ENCODE peak calls at places on chromosomes 2 and 18, in six cellular contexts. One of them, this sample, is unnamed.

GRCh38 chr2:10276481-10277292 is 26.0 kb upstream of the HPCAL1 start:
- DNase-seq in right cardiac atrium: no peak
- DNase-seq in RWPE2: no peak
- DNase-seq in breast epithelium: no peak
- DNase-seq in hepatocyte: no peak
- DNase-seq in pancreas: no peak
- DNase-seq in this sample: peak; percentile 56

GRCh38 chr2:220966636-220967035 is 605.5 kb downstream of the EPHA4 start:
- DNase-seq in right cardiac atrium: no peak
- DNase-seq in RWPE2: no peak
- DNase-seq in breast epithelium: no peak
- DNase-seq in hepatocyte: no peak
- DNase-seq in pancreas: no peak
- DNase-seq in this sample: no peak

GRCh38 chr2:190545756-190546385 is 11.3 kb upstream of the NEMP2 start:
- DNase-seq in right cardiac atrium: no peak
- DNase-seq in RWPE2: no peak
- DNase-seq in breast epithelium: no peak
- DNase-seq in hepatocyte: no peak
- DNase-seq in pancreas: no peak
- DNase-seq in this sample: no peak

GRCh38 chr2:120347387-120348010 is 1.6 kb downstream of the INHBB start:
- DNase-seq in right cardiac atrium: no peak
- DNase-seq in RWPE2: no peak
- DNase-seq in breast epithelium: no peak
- DNase-seq in hepatocyte: peak; percentile 59
- DNase-seq in pancreas: no peak
- DNase-seq in this sample: no peak

GRCh38 chr2:180980943-180981898 is 816 bp downstream of the UBE2E3 start:
- DNase-seq in right cardiac atrium: peak; percentile 29
- DNase-seq in RWPE2: no peak
- DNase-seq in breast epithelium: no peak
- DNase-seq in hepatocyte: peak; percentile 73
- DNase-seq in pancreas: peak; percentile 20
- DNase-seq in this sample: peak; percentile 64

GRCh38 chr2:72605836-72606442 is 219.9 kb downstream of the EXOC6B start:
- DNase-seq in right cardiac atrium: no peak
- DNase-seq in RWPE2: no peak
- DNase-seq in breast epithelium: no peak
- DNase-seq in hepatocyte: peak; percentile 25
- DNase-seq in pancreas: no peak
- DNase-seq in this sample: no peak

GRCh38 chr2:134539946-134540345 is 178.9 kb downstream of the TMEM163 start:
- DNase-seq in right cardiac atrium: no peak
- DNase-seq in RWPE2: no peak
- DNase-seq in breast epithelium: no peak
- DNase-seq in hepatocyte: no peak
- DNase-seq in pancreas: no peak
- DNase-seq in this sample: no peak

GRCh38 chr18:23538870-23539269 is 35.6 kb downstream of the RMC1 start:
- DNase-seq in right cardiac atrium: no peak
- DNase-seq in RWPE2: no peak
- DNase-seq in breast epithelium: no peak
- DNase-seq in hepatocyte: no peak
- DNase-seq in pancreas: no peak
- DNase-seq in this sample: no peak

GRCh38 chr18:50563376-50563775 is 3.5 kb downstream of the MAPK4 start:
- DNase-seq in right cardiac atrium: no peak
- DNase-seq in RWPE2: no peak
- DNase-seq in breast epithelium: no peak
- DNase-seq in hepatocyte: no peak
- DNase-seq in pancreas: no peak
- DNase-seq in this sample: no peak

GRCh38 chr2:180753809-180754761 is 226.3 kb upstream of the UBE2E3 start:
- DNase-seq in right cardiac atrium: no peak
- DNase-seq in RWPE2: no peak
- DNase-seq in breast epithelium: no peak
- DNase-seq in hepatocyte: no peak
- DNase-seq in pancreas: no peak
- DNase-seq in this sample: no peak

GRCh38 chr2:73730810-73731209 is 6.3 kb downstream of the TPRKB start:
- DNase-seq in right cardiac atrium: no peak
- DNase-seq in RWPE2: no peak
- DNase-seq in breast epithelium: no peak
- DNase-seq in hepatocyte: no peak
- DNase-seq in pancreas: no peak
- DNase-seq in this sample: no peak

GRCh38 chr2:66562337-66562685 is 127.4 kb downstream of the MEIS1 start:
- DNase-seq in right cardiac atrium: no peak
- DNase-seq in RWPE2: no peak
- DNase-seq in breast epithelium: no peak
- DNase-seq in hepatocyte: no peak
- DNase-seq in pancreas: no peak
- DNase-seq in this sample: no peak

GRCh38 chr2:165016772-165017411 is 61.6 kb upstream of the SLC38A11 start:
- DNase-seq in right cardiac atrium: no peak
- DNase-seq in RWPE2: no peak
- DNase-seq in breast epithelium: peak; percentile 31
- DNase-seq in hepatocyte: peak; percentile 75
- DNase-seq in pancreas: no peak
- DNase-seq in this sample: no peak

GRCh38 chr2:43018179-43019024 is 208.0 kb downstream of the ZFP36L2 start:
- DNase-seq in right cardiac atrium: peak; percentile 90
- DNase-seq in RWPE2: no peak
- DNase-seq in breast epithelium: peak; percentile 90
- DNase-seq in hepatocyte: peak; percentile 75
- DNase-seq in pancreas: peak; percentile 63
- DNase-seq in this sample: peak; percentile 95

GRCh38 chr2:239677455-239678185 is 276.8 kb upstream of the HDAC4 start:
- DNase-seq in right cardiac atrium: no peak
- DNase-seq in RWPE2: no peak
- DNase-seq in breast epithelium: no peak
- DNase-seq in hepatocyte: no peak
- DNase-seq in pancreas: no peak
- DNase-seq in this sample: peak; percentile 59

GRCh38 chr2:149703281-149703680 is 115.7 kb upstream of the MMADHC start:
- DNase-seq in right cardiac atrium: no peak
- DNase-seq in RWPE2: no peak
- DNase-seq in breast epithelium: no peak
- DNase-seq in hepatocyte: no peak
- DNase-seq in pancreas: no peak
- DNase-seq in this sample: no peak

GRCh38 chr2:168798888-168799410 is 3.5 kb upstream of the NOSTRIN start:
- DNase-seq in right cardiac atrium: no peak
- DNase-seq in RWPE2: no peak
- DNase-seq in breast epithelium: no peak
- DNase-seq in hepatocyte: peak; percentile 23
- DNase-seq in pancreas: no peak
- DNase-seq in this sample: no peak

GRCh38 chr2:67526283-67526682 is 129.2 kb downstream of the ETAA1 start:
- DNase-seq in right cardiac atrium: no peak
- DNase-seq in RWPE2: no peak
- DNase-seq in breast epithelium: no peak
- DNase-seq in hepatocyte: no peak
- DNase-seq in pancreas: no peak
- DNase-seq in this sample: no peak

GRCh38 chr2:239927424-239927981 is 97.6 kb downstream of the NDUFA10 start:
- DNase-seq in right cardiac atrium: no peak
- DNase-seq in RWPE2: peak; percentile 84
- DNase-seq in breast epithelium: no peak
- DNase-seq in hepatocyte: peak; percentile 40
- DNase-seq in pancreas: no peak
- DNase-seq in this sample: peak; percentile 68

DNA sequence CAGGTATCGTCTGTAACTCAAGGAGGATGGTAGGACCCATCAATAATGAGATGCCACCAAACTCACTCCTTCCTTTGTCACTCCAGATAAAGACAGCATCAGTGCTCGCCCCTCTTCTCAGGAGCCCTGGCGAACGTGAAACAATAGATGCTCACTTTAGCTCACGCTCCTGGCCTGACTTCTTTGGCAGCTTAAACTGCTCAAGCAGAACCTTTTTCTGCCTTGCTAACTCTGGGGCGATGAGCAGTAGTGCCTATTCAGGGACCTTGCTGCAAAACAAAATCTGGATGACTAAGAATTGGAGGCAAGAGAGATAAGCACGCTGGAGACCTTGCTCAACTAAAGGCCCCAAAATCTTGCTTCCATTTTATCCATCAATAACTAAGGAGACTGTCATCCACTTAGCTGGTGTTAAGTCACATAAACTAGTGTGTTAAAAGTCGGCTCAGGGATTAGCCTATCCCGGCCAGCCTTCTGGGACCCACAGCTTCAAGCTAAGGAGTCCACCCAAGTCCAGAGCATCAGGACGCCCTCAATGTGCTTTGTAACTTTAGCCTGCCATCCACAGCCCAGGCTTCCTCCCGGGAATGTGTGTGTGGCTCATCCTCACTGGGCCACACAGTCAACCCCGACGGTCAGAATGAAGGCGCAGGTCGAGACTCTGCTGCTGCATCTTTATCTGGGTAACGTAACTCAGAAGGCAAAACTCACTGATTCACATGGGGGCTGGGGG is 38.9 kb downstream of the ZNF516 start:
- DNase-seq in right cardiac atrium: no peak
- DNase-seq in RWPE2: no peak
- DNase-seq in breast epithelium: peak; percentile 12
- DNase-seq in hepatocyte: no peak
- DNase-seq in pancreas: no peak
- DNase-seq in this sample: no peak
- H3K4me1 ChIP-seq in right cardiac atrium: peaks cover 4% of the 10 kb centered on the region
- H3K4me1 ChIP-seq in RWPE2: peaks cover 29% of the 10 kb centered on the region
- H3K4me1 ChIP-seq in breast epithelium: peaks cover 17% of the 10 kb centered on the region
- H3K4me1 ChIP-seq in hepatocyte: peaks cover 66% of the 10 kb centered on the region
- H3K4me1 ChIP-seq in pancreas: peaks cover 13% of the 10 kb centered on the region
- H3K4me1 ChIP-seq in this sample: peaks cover 14% of the 10 kb centered on the region

DNA sequence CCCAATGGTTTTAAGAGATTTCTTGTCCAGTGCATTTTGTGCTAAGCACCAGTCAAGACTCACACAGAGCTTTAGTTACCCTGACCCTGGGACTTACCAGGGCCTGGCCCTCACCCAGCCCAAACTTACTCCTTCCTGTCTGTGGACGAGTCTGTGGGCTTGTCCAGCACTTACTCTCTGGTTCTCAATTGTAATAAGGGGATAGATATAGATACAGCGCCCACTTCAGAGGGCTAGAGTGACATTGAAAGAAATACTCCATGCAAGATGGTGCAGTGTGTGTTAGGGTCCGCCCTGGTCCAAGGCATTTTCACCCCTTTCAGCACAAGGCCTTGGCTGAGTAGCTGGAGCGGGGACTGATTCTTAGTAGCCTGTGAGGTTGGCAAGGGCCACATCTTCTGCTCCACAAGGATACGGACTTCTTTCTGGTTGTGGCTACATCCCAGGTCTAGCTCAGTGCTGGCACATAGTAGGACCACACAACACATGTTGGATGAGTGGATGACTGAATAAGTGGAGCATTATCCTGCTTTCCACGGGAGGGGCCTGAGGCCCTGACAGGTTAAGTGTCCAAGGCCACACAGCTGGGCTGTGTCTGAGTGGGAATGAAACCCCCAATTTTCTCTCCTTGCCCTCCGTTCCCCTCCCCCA is 3.8 kb upstream of the ARID5A start:
- DNase-seq in right cardiac atrium: no peak
- DNase-seq in RWPE2: no peak
- DNase-seq in breast epithelium: no peak
- DNase-seq in hepatocyte: no peak
- DNase-seq in pancreas: no peak
- DNase-seq in this sample: no peak
- H3K4me3 ChIP-seq in right cardiac atrium: no peak overlapping the region
- H3K4me3 ChIP-seq in RWPE2: no peak overlapping the region
- H3K4me3 ChIP-seq in breast epithelium: no peak overlapping the region
- H3K4me3 ChIP-seq in hepatocyte: no peak overlapping the region
- H3K4me3 ChIP-seq in pancreas: no peak overlapping the region
- H3K4me3 ChIP-seq in this sample: no peak overlapping the region

GRCh38 chr2:125593036-125593435 is 1062.9 kb upstream of the GYPC start:
- DNase-seq in right cardiac atrium: no peak
- DNase-seq in RWPE2: no peak
- DNase-seq in breast epithelium: no peak
- DNase-seq in hepatocyte: no peak
- DNase-seq in pancreas: no peak
- DNase-seq in this sample: no peak

GRCh38 chr2:125584732-125585131 is 1071.2 kb upstream of the GYPC start:
- DNase-seq in right cardiac atrium: no peak
- DNase-seq in RWPE2: no peak
- DNase-seq in breast epithelium: no peak
- DNase-seq in hepatocyte: no peak
- DNase-seq in pancreas: no peak
- DNase-seq in this sample: no peak

GRCh38 chr2:125588780-125589179 is 1067.2 kb upstream of the GYPC start:
- DNase-seq in right cardiac atrium: no peak
- DNase-seq in RWPE2: no peak
- DNase-seq in breast epithelium: no peak
- DNase-seq in hepatocyte: no peak
- DNase-seq in pancreas: no peak
- DNase-seq in this sample: no peak
- H3K9me3 ChIP-seq in right cardiac atrium: no peaks in the 10 kb centered on the region
- H3K9me3 ChIP-seq in RWPE2: no peaks in the 10 kb centered on the region
- H3K9me3 ChIP-seq in breast epithelium: peaks cover 4% of the 10 kb centered on the region
- H3K9me3 ChIP-seq in hepatocyte: no peaks in the 10 kb centered on the region
- H3K9me3 ChIP-seq in pancreas: no peaks in the 10 kb centered on the region
- H3K9me3 ChIP-seq in this sample: no peaks in the 10 kb centered on the region

GRCh38 chr2:45705233-45705632 is 53.8 kb downstream of the PRKCE start:
- DNase-seq in right cardiac atrium: no peak
- DNase-seq in RWPE2: no peak
- DNase-seq in breast epithelium: no peak
- DNase-seq in hepatocyte: no peak
- DNase-seq in pancreas: no peak
- DNase-seq in this sample: no peak
- H3K4me1 ChIP-seq in right cardiac atrium: peaks cover 15% of the 10 kb centered on the region
- H3K4me1 ChIP-seq in RWPE2: no peaks in the 10 kb centered on the region
- H3K4me1 ChIP-seq in breast epithelium: peaks cover 17% of the 10 kb centered on the region
- H3K4me1 ChIP-seq in hepatocyte: no peaks in the 10 kb centered on the region
- H3K4me1 ChIP-seq in pancreas: no peaks in the 10 kb centered on the region
- H3K4me1 ChIP-seq in this sample: no peaks in the 10 kb centered on the region

DNA sequence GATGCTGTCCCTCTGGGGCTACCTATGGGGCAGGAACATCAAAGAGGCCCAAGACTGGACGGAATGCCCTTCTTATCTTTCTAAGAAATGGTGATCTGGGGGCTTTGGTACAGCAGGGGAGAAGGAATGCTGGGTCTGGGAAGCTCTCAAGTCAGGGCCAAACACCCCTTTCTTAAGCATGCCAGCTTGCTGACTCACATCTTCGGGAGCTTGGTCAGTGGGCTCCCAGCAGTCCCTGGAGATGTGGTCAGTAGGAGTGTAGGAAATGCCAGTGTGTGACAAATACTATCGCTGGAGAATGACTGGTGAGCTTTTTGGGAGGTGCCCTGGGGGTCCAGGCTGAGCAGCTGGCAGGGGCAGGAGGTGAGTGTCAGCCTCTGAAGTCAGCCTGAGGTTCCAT is 105.0 kb upstream of the CDC42EP3 start:
- DNase-seq in right cardiac atrium: no peak
- DNase-seq in RWPE2: peak; percentile 77
- DNase-seq in breast epithelium: no peak
- DNase-seq in hepatocyte: peak; percentile 38
- DNase-seq in pancreas: no peak
- DNase-seq in this sample: no peak
- H3K4me3 ChIP-seq in right cardiac atrium: no peak overlapping the region
- H3K4me3 ChIP-seq in RWPE2: no peak overlapping the region
- H3K4me3 ChIP-seq in breast epithelium: no peak overlapping the region
- H3K4me3 ChIP-seq in hepatocyte: no peak overlapping the region
- H3K4me3 ChIP-seq in pancreas: no peak overlapping the region
- H3K4me3 ChIP-seq in this sample: no peak overlapping the region